ENCODE peak calls at places on chromosomes 16 and 17, in four cellular contexts. G is cortex of kidney, E is psoas muscle, T is dorsolateral prefrontal cortex. H is an unnamed sample.

GRCh38 chr16:67537636-67538591 is 9.3 kb downstream of the RIPOR1 start:
- DNase-seq in G (no peak), E (peak), T (no peak), H (no peak)

GRCh38 chr16:8851761-8852403 is 16.9 kb downstream of the CARHSP1 start:
- DNase-seq in G (no peak), E (no peak), T (peak), H (no peak)

GRCh38 chr17:65514541-65514940 is 46.9 kb downstream of the AXIN2 start:
- DNase-seq in G (no peak), E (peak), T (peak), H (peak)

GRCh38 chr16:84043486-84044107 is 1.0 kb upstream of the SLC38A8 start:
- DNase-seq in G (no peak), E (no peak), T (no peak), H (no peak)

GRCh38 chr17:38428643-38429371 is 543 bp downstream of the ARHGAP23 start:
- DNase-seq in G (no peak), E (peak), T (peak), H (peak)

GRCh38 chr17:27533874-27534815 is 77.9 kb downstream of the KSR1 start:
- DNase-seq in G (no peak), E (no peak), T (peak), H (no peak)

GRCh38 chr17:73613271-73613941 is 30.8 kb downstream of the SDK2 start:
- DNase-seq in G (no peak), E (no peak), T (no peak), H (no peak)

GRCh38 chr17:69018022-69018615 is 42.6 kb downstream of the ABCA9 start:
- DNase-seq in G (no peak), E (no peak), T (no peak), H (no peak)

GRCh38 chr16:85583491-85584181 is 29.5 kb upstream of the GSE1 start:
- DNase-seq in G (no peak), E (no peak), T (no peak), H (no peak)

GRCh38 chr17:36117505-36118382 is 14.1 kb downstream of the CCL4 start:
- DNase-seq in G (no peak), E (no peak), T (no peak), H (no peak)

GRCh38 chr17:47837401-47838039 is 3.6 kb downstream of the SCRN2 start:
- DNase-seq in G (no peak), E (no peak), T (no peak), H (no peak)

GRCh38 chr16:55367796-55368195 is 43.8 kb downstream of the IRX6 start:
- DNase-seq in G (no peak), E (no peak), T (no peak), H (no peak)

GRCh38 chr17:48579738-48580543 is 1.8 kb upstream of the HOXB4 start:
- DNase-seq in G (no peak), E (no peak), T (no peak), H (no peak)

GRCh38 chr16:68275611-68276191 is 11.4 kb downstream of the SLC7A6 start:
- DNase-seq in G (no peak), E (no peak), T (no peak), H (no peak)

GRCh38 chr17:67136191-67137025 is 92.1 kb downstream of the CACNG1 start:
- DNase-seq in G (no peak), E (no peak), T (no peak), H (no peak)

H was measured in hypothalamus.